ENCODE peak calls at places on chromosomes 5 and 9, in nine cellular contexts. K is T-cell; C is omental fat pad; Y is thoracic aorta; S is CD4-positive, alpha-beta T cell; X is stimulated activated effector memory CD8-positive, alpha-beta T cell treated with anti-CD3 and anti-CD28 coated beads, Interleukin-12 subunit alpha, Interleukin-12 subunit beta, amount 100 ng/mL, for 72 hours; W is activated CD4-positive, alpha-beta T cell treated with anti-CD3 and anti-CD28 coated beads for 36 hours; P is activated naive CD8-positive, alpha-beta T cell treated with anti-CD3 and anti-CD28 coated beads, Interleukin-2, amount 10 ng/mL, durations not matched to agents 7 days and 5 days; I is left cardiac atrium. D is an unnamed sample.

GRCh38 chr9:127229691-127230417 is 34.7 kb upstream of the GARNL3 start:
- ATAC-seq in K (no peak), C (no peak), Y (no peak), S (no peak), X (no peak), W (no peak), P (no peak), I (no peak), D (no peak)

GRCh38 chr9:134655591-134656333 is 14.2 kb downstream of the COL5A1 start:
- ATAC-seq in K (no peak), C (no peak), Y (no peak), S (no peak), X (peak), W (no peak), P (no peak), I (no peak), D (no peak)

GRCh38 chr9:136552117-136552685 is 6.4 kb upstream of the NOTCH1 start:
- ATAC-seq in K (peak), C (no peak), Y (no peak), S (peak), X (peak), W (peak), P (no peak), I (peak), D (no peak)

GRCh38 chr5:135246605-135246922 is 152.5 kb downstream of the MACROH2A1 start:
- ATAC-seq in K (no peak), C (peak), Y (peak), S (no peak), X (peak), W (peak), P (no peak), I (no peak), D (no peak)

GRCh38 chr9:124251605-124252366 is 6.0 kb upstream of the NEK6 start:
- ATAC-seq in K (no peak), C (no peak), Y (no peak), S (no peak), X (no peak), W (no peak), P (no peak), I (no peak), D (no peak)

GRCh38 chr9:33042528-33042927 is 17.5 kb downstream of the DNAJA1 start:
- ATAC-seq in K (no peak), C (no peak), Y (no peak), S (no peak), X (no peak), W (no peak), P (no peak), I (no peak), D (no peak)

GRCh38 chr5:142743677-142744441 is 26.3 kb upstream of the ARHGAP26 start:
- ATAC-seq in K (no peak), C (peak), Y (peak), S (no peak), X (no peak), W (no peak), P (no peak), I (peak), D (no peak)

GRCh38 chr5:159010611-159011497 is 88.9 kb downstream of the EBF1 start:
- ATAC-seq in K (no peak), C (no peak), Y (peak), S (no peak), X (no peak), W (no peak), P (no peak), I (peak), D (no peak)

GRCh38 chr9:101480386-101480785 is 44.8 kb upstream of the ALDOB start:
- ATAC-seq in K (no peak), C (no peak), Y (no peak), S (no peak), X (no peak), W (no peak), P (no peak), I (peak), D (no peak)

GRCh38 chr5:90227688-90228087 is 181.9 kb downstream of the CETN3 start:
- ATAC-seq in K (no peak), C (no peak), Y (no peak), S (no peak), X (no peak), W (no peak), P (no peak), I (no peak), D (no peak)

GRCh38 chr9:114193090-114193489 is 37.8 kb downstream of the COL27A1 start:
- ATAC-seq in K (no peak), C (no peak), Y (no peak), S (no peak), X (no peak), W (no peak), P (no peak), I (no peak), D (no peak)

GRCh38 chr9:15423328-15423985 is 781 bp downstream of the SNAPC3 start:
- ATAC-seq in K (no peak), C (no peak), Y (no peak), S (no peak), X (no peak), W (peak), P (no peak), I (no peak), D (no peak)

GRCh38 chr9:90783552-90783951 is 18.1 kb upstream of the SYK start:
- ATAC-seq in K (no peak), C (no peak), Y (no peak), S (no peak), X (no peak), W (no peak), P (no peak), I (no peak), D (no peak)

GRCh38 chr5:180648658-180649296 is 623 bp downstream of the FLT4 start:
- ATAC-seq in K (peak), C (no peak), Y (no peak), S (no peak), X (peak), W (peak), P (peak), I (peak), D (no peak)

GRCh38 chr5:17099946-17100345 is 117.5 kb upstream of the BASP1 start:
- ATAC-seq in K (no peak), C (no peak), Y (no peak), S (no peak), X (no peak), W (no peak), P (no peak), I (no peak), D (no peak)

GRCh38 chr9:18002718-18003438 is 424.0 kb downstream of the SH3GL2 start:
- ATAC-seq in K (no peak), C (no peak), Y (no peak), S (no peak), X (no peak), W (no peak), P (no peak), I (no peak), D (no peak)

GRCh38 chr5:54676466-54676865 is 158.9 kb downstream of the SNX18 start:
- ATAC-seq in K (no peak), C (no peak), Y (no peak), S (no peak), X (no peak), W (no peak), P (no peak), I (no peak), D (no peak)

GRCh38 chr9:69715825-69716224 is 43.7 kb upstream of the APBA1 start:
- ATAC-seq in K (no peak), C (no peak), Y (no peak), S (no peak), X (no peak), W (no peak), P (no peak), I (no peak), D (no peak)

GRCh38 chr5:76252437-76252836 is 150.6 kb upstream of the IQGAP2 start:
- ATAC-seq in K (no peak), C (no peak), Y (no peak), S (no peak), X (peak), W (no peak), P (no peak), I (no peak), D (peak)

GRCh38 chr5:133370281-133370890 is 242.0 kb downstream of the FSTL4 start:
- ATAC-seq in K (no peak), C (no peak), Y (no peak), S (no peak), X (no peak), W (no peak), P (no peak), I (no peak), D (no peak)

GRCh38 chr9:37054513-37054776 is 20.4 kb upstream of the PAX5 start:
- ATAC-seq in K (no peak), C (no peak), Y (no peak), S (no peak), X (no peak), W (no peak), P (no peak), I (no peak), D (no peak)

GRCh38 chr9:113998529-113999255 is 79.4 kb downstream of the AMBP start:
- ATAC-seq in K (no peak), C (no peak), Y (no peak), S (no peak), X (peak), W (no peak), P (no peak), I (no peak), D (no peak)

GRCh38 chr5:100797863-100798262 is 105.2 kb downstream of the ST8SIA4 start:
- ATAC-seq in K (no peak), C (no peak), Y (no peak), S (no peak), X (peak), W (peak), P (no peak), I (no peak), D (no peak)

GRCh38 chr5:135348920-135349319 is 50.1 kb downstream of the MACROH2A1 start:
- ATAC-seq in K (no peak), C (peak), Y (no peak), S (no peak), X (no peak), W (no peak), P (no peak), I (peak), D (no peak)

D was measured in activated CD4-positive, CD25-positive, alpha-beta regulatory T cell treated with anti-CD3 and anti-CD28 coated beads, Interleukin-2, amount 50 U/mL, for 24 hours.